ENCODE peak calls at places on chromosomes 12 and 14, in four cellular contexts. K is gastrocnemius medialis, X is breast epithelium, W is HCT116. I is an unnamed sample.

GRCh38 chr12:130832561-130833209 is 6.4 kb downstream of the STX2 start:
- DNase-seq in K (no peak), X (no peak), W (no peak), I (peak; percentile 64)

GRCh38 chr14:51302319-51303030 is 62.4 kb downstream of the TMX1 start:
- DNase-seq in K (no peak), X (no peak), W (no peak), I (no peak)

GRCh38 chr14:78983126-78983525 is 813.0 kb downstream of the NRXN3 start:
- DNase-seq in K (no peak), X (no peak), W (no peak), I (no peak)

GRCh38 chr14:95725685-95726336 is 11.9 kb upstream of the TCL1A start:
- DNase-seq in K (no peak), X (no peak), W (no peak), I (no peak)

GRCh38 chr14:25411933-25412757 is 362.2 kb upstream of the STXBP6 start:
- DNase-seq in K (no peak), X (no peak), W (no peak), I (no peak)

GRCh38 chr12:88627501-88627900 is 47.2 kb upstream of the KITLG start:
- DNase-seq in K (no peak), X (no peak), W (no peak), I (no peak)

GRCh38 chr12:111445311-111446043 is 39.8 kb downstream of the SH2B3 start:
- DNase-seq in K (no peak), X (no peak), W (no peak), I (no peak)

GRCh38 chr14:100714205-100714781 is 12.4 kb upstream of the DLK1 start:
- DNase-seq in K (no peak), X (no peak), W (no peak), I (no peak)

GRCh38 chr14:90454041-90455000 is 57.5 kb downstream of the CALM1 start:
- DNase-seq in K (no peak), X (no peak), W (peak; percentile 57), I (peak; percentile 94)

GRCh38 chr14:52949711-52950409 is 990 bp downstream of the FERMT2 start:
- DNase-seq in K (peak; percentile 52), X (no peak), W (no peak), I (no peak)

GRCh38 chr12:92118826-92119536 is 26.7 kb downstream of the BTG1 start:
- DNase-seq in K (no peak), X (no peak), W (no peak), I (no peak)

GRCh38 chr14:92877757-92878431 is 45.1 kb upstream of the CHGA start:
- DNase-seq in K (no peak), X (no peak), W (no peak), I (no peak)

GRCh38 chr12:111757361-111758119 is 9.2 kb upstream of the ALDH2 start:
- DNase-seq in K (no peak), X (peak; percentile 80), W (no peak), I (peak; percentile 73)

GRCh38 chr12:24903305-24904088 is 45.4 kb downstream of the BCAT1 start:
- DNase-seq in K (no peak), X (no peak), W (no peak), I (no peak)

DNA sequence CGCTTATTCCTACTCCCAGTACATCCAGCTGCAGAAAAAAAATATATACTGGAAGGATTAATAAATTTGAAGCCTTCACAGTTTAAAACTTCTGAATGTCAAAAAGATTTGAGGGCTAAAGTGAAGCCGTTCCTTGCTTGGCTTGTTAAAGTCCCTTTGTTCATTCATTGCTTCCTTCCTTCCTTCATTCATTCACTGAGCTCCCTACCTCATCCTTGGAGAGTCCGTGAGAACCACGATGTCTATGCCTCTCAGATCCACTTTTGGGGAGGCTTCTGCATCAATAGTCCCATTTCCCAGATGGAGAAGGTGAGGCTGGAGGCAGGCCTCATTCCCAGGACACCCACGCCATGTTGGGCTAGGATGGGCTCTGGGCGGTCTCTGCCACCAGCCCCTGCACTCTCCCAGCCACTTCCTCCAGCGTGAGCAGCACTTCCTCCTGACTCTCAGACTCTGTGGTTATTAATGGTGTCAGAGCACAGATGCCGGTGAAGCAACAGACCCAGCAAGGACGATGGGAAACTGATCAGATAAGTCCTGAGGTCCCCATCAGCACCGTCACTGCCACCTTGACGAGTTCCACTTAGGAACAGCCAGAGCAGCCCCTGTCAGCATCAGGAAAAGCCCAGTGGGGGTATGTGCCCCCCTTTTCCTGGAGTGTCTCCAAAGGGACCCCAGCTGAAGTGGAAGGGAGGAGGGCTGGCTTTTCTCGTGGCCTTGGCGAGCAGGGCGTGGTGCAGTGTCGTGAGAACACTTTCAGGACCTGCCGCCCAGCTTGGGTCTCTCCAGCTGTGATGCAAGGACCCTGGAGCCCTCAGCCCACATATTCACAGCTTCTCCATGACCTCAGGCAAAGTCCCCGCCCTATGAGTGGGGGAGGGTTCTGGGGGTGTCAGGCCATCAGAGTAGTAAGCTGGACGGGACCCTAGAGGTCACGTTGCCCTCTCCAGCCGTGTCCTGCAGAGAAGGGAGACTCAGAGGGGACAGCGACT is 21.2 kb downstream of the ASB2 start:
- DNase-seq in K (no peak), X (no peak), W (no peak), I (no peak)
- H3K4me1 ChIP-seq in K (peaks cover 65% of the 10 kb centered on the region), X (no peaks in the 10 kb centered on the region), W (peaks cover 26% of the 10 kb centered on the region), I (peaks cover 16% of the 10 kb centered on the region)

GRCh38 chr14:94004015-94004414 is 6.9 kb downstream of the CCDC197 start:
- DNase-seq in K (no peak), X (no peak), W (no peak), I (no peak)

GRCh38 chr14:94000986-94001385 is 3.9 kb downstream of the CCDC197 start:
- DNase-seq in K (no peak), X (no peak), W (no peak), I (peak; percentile 37)

GRCh38 chr14:94001501-94002396 is 4.6 kb downstream of the CCDC197 start:
- DNase-seq in K (peak; percentile 52), X (peak; percentile 63), W (peak; percentile 59), I (peak; percentile 74)

GRCh38 chr14:94005324-94005723 is 8.2 kb downstream of the CCDC197 start:
- DNase-seq in K (no peak), X (no peak), W (no peak), I (peak; percentile 12)

DNA sequence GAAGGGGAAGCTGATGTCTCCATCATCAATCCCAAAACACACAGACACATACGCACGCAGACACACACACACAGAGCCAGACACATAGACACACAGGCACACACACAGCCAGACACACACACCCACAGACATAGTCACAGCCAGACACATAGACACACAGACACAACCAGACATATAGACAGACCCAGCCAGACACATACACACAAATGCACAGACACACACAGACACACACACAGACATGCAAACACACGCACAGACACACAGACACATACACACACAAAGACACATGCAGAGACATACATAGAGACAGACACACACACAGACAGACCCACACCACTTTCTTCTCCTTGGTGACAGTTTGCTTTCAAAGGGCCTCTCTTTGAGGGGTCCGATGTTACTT is 6.3 kb downstream of the CCDC197 start:
- DNase-seq in K (no peak), X (no peak), W (no peak), I (no peak)
- H3K27ac ChIP-seq in K (no peak overlapping the region), X (no peak overlapping the region), W (no peak overlapping the region), I (no peak overlapping the region)

DNA sequence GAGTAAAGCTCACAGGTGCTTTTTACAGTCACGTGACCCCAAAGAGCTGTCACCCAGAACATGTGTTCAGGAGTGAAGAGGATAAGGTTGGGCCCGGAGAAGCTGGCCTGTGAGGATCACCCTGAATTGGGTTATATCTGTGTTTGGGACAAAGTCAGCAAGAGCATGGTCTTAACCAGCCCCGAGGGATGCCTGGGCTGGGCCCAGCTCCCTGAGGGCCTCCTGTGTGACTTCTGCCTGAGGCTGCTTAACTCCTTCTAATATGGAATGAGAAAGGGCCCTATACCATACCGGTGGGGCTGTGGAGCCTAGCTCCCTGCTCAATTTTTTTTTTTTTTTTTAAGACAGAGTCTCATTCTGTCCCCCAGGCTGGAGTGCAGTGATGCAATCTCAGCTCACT is 2.5 kb downstream of the CDCA4 start:
- DNase-seq in K (no peak), X (no peak), W (no peak), I (no peak)
- H3K4me1 ChIP-seq in K (peaks cover 23% of the 10 kb centered on the region), X (peaks cover 5% of the 10 kb centered on the region), W (peaks cover 29% of the 10 kb centered on the region), I (peaks cover 3% of the 10 kb centered on the region)

DNA sequence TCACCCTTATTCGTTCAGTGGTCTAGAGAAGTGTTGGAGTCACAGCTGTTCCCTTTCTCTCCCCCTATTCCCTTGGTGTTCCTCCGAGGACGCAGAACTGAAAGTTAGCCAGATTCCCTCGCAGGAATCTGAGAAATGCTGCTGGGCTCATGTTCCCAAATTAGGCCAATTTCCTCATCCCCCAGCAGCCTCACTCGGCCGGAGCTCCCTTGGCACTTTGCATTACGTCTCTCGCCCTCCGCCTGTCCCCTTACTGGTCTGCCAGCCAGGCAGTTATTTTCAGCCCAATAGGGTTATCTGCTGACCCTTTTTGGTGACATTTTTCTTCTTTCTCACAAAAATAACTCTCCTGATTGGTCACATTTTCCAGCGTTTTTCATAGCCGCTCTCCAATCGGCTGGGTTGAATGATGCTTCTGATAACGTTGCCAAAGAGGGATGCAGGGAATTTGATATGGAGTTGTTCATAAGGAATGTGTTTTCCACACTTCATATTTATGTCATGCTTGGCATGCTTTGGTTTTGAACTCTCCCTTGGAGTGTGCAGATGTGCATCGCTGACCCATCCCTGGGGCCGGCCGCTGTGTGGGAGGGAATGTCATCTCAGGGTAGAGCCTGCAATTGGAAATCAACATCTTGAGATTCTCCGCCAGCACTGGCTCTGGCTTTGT is 9.9 kb downstream of the IFT43 start:
- DNase-seq in K (no peak), X (no peak), W (no peak), I (peak; percentile 89)
- H3K27ac ChIP-seq in K (peak overlapping the region; percentile 74), X (peak overlapping the region; percentile 73), W (no peak overlapping the region), I (peak overlapping the region; percentile 99)

GRCh38 chr12:6367065-6367968 is 8.0 kb downstream of the SCNN1A start:
- DNase-seq in K (no peak), X (no peak), W (no peak), I (peak; percentile 40)
- H3K4me1 ChIP-seq in K (peaks cover 10% of the 10 kb centered on the region), X (no peaks in the 10 kb centered on the region), W (peaks cover 74% of the 10 kb centered on the region), I (no peaks in the 10 kb centered on the region)

GRCh38 chr12:117350140-117350539 is 11.3 kb downstream of the NOS1 start:
- DNase-seq in K (no peak), X (no peak), W (no peak), I (no peak)
- H3K27ac ChIP-seq in K (no peak overlapping the region), X (no peak overlapping the region), W (no peak overlapping the region), I (no peak overlapping the region)